ENCODE peak calls at places on chromosomes 2 and 18, in five cellular contexts. N is AG09319, D is colonic mucosa, X is GM12865, E is endothelial cell. I is an unnamed sample.

GRCh38 chr2:176079285-176079830 is 4.4 kb downstream of the EVX2 start:
- DNase-seq in D (no peak), N (no peak), E (no peak), X (no peak), I (no peak)

GRCh38 chr2:44615950-44616518 is 254.3 kb downstream of the CAMKMT start:
- DNase-seq in D (no peak), N (no peak), E (no peak), X (peak; percentile 18), I (no peak)

GRCh38 chr18:46222093-46222492 is 117.9 kb downstream of the HAUS1 start:
- DNase-seq in E (no peak), N (no peak), X (no peak), D (no peak), I (no peak)

GRCh38 chr2:202778217-202778616 is 93.3 kb downstream of the ICA1L start:
- DNase-seq in N (no peak), X (no peak), E (no peak), D (no peak), I (no peak)

GRCh38 chr2:14530506-14530905 is 102.0 kb upstream of the LRATD1 start:
- DNase-seq in D (no peak), E (no peak), N (no peak), X (no peak), I (no peak)

GRCh38 chr2:80288576-80288975 is 16.0 kb downstream of the LRRTM1 start:
- DNase-seq in E (no peak), D (no peak), N (no peak), X (no peak), I (no peak)

GRCh38 chr2:12982149-12982584 is 265.4 kb downstream of the TRIB2 start:
- DNase-seq in X (no peak), N (peak; percentile 27), E (no peak), D (no peak), I (peak; percentile 89)

GRCh38 chr2:226117506-226118065 is 682.0 kb downstream of the IRS1 start:
- DNase-seq in D (no peak), N (no peak), X (no peak), E (no peak), I (no peak)

GRCh38 chr2:237964578-237965404 is 2.0 kb upstream of the UBE2F start:
- DNase-seq in X (no peak), D (peak; percentile 52), N (no peak), E (no peak), I (no peak)

GRCh38 chr2:238938460-238939055 is 90.7 kb downstream of the TWIST2 start:
- DNase-seq in D (peak; percentile 66), E (peak; percentile 1), X (no peak), N (peak; percentile 97), I (peak; percentile 91)

GRCh38 chr2:128354731-128355470 is 36.2 kb upstream of the HS6ST1 start:
- DNase-seq in X (no peak), N (no peak), D (no peak), E (no peak), I (no peak)

GRCh38 chr18:57621252-57621607 is 406 bp downstream of the NARS1 start:
- DNase-seq in E (peak; percentile 36), D (no peak), X (no peak), N (no peak), I (no peak)

GRCh38 chr18:54127759-54128378 is 96.6 kb downstream of the MBD2 start:
- DNase-seq in N (no peak), X (peak; percentile 66), D (peak; percentile 31), E (peak; percentile 63), I (no peak)

GRCh38 chr18:74063023-74063422 is 84.6 kb downstream of the FBXO15 start:
- DNase-seq in E (no peak), X (peak; percentile 9), N (no peak), D (no peak), I (no peak)

GRCh38 chr2:233161730-233162129 is 89.7 kb upstream of the ATG16L1 start:
- DNase-seq in E (no peak), N (no peak), D (no peak), X (no peak), I (no peak)

DNA sequence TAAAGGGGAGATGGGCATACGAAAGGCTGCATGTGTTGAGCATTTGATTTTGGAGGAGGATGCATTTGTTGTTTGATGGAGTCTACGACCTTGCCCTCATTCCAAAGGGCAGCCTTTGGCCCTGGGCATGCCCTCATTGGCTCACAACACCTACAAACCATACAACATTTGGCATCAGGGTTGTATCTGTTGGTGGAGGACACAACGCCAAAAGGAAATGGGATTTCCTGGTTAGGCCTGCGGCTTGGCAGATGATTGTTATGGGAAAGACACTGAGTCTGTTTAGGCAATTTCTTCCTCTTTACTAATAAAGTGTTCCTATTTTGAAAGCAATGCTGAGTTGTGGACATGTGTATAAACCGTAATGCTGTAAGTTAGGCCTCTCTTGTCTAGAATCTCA is 246.9 kb downstream of the LDLRAD4 start:
- DNase-seq in D (no peak), X (no peak), E (no peak), N (no peak), I (no peak)
- TF ChIP-seq CTCF in D (no peak), X (no peak), E (no peak), N (no peak), I (no peak)

GRCh38 chr2:221100467-221101089 is 471.5 kb downstream of the EPHA4 start:
- DNase-seq in N (no peak), E (no peak), X (no peak), D (no peak), I (no peak)
- TF ChIP-seq CTCF in N (peak; percentile 15), E (no peak), X (no peak), D (no peak), I (peak; percentile 24)

GRCh38 chr2:62941413-62941812 is 109.2 kb upstream of the OTX1 start:
- DNase-seq in D (no peak), N (no peak), X (no peak), E (no peak), I (no peak)
- TF ChIP-seq CTCF in D (no peak), N (no peak), X (no peak), E (no peak), I (no peak)

GRCh38 chr2:119253760-119254600 is 30.3 kb downstream of the STEAP3 start:
- DNase-seq in X (no peak), E (no peak), N (no peak), D (no peak), I (no peak)
- TF ChIP-seq CTCF in X (no peak), E (no peak), N (no peak), D (no peak), I (no peak)

GRCh38 chr2:96860065-96861029 is 2.5 kb upstream of the ANKRD39 start:
- DNase-seq in N (no peak), D (no peak), X (no peak), E (no peak), I (no peak)

GRCh38 chr2:96861074-96861473 is 3.3 kb upstream of the ANKRD39 start:
- DNase-seq in X (no peak), E (no peak), N (no peak), D (no peak), I (no peak)

GRCh38 chr2:96859338-96859649 is 1.5 kb upstream of the ANKRD39 start:
- DNase-seq in E (no peak), X (no peak), N (no peak), D (peak; percentile 51), I (no peak)

GRCh38 chr2:96856776-96857673 is 791 bp downstream of the ANKRD39 start:
- DNase-seq in E (no peak), D (peak; percentile 58), X (peak; percentile 58), N (no peak), I (no peak)

DNA sequence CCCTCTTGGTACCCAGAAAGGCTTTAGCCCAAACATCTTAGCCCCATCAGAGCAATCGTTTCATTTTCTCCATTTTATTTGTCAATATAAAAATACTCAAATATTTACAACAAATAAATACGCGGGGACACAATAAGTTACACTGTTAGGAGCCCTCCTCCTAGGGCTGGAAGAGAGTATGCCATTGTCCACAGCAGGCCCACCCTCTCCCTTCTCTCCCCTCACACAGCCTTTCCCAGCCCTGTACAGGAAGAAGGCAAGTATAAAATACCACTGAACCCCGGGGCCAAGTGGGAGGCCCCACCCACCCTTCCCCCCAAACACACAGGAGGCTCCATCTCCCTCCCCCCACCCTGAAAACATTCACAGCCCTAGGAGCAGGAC is 1.9 kb upstream of the ANKRD39 start:
- DNase-seq in E (no peak), N (no peak), X (no peak), D (no peak), I (no peak)
- TF ChIP-seq CTCF in E (no peak), N (no peak), X (no peak), D (no peak), I (no peak)

GRCh38 chr2:70995227-70995729 is 605 bp upstream of the TEX261 start:
- DNase-seq in N (no peak), E (no peak), X (peak; percentile 74), D (peak; percentile 70), I (peak; percentile 16)
- TF ChIP-seq CTCF in N (peak; percentile 28), E (no peak), X (peak; percentile 47), D (no peak), I (peak; percentile 28)

GRCh38 chr18:21132398-21132918 is 20.8 kb upstream of the ROCK1 start:
- DNase-seq in D (no peak), X (no peak), E (no peak), N (no peak), I (no peak)

GRCh38 chr18:21131698-21132230 is 20.2 kb upstream of the ROCK1 start:
- DNase-seq in E (no peak), D (no peak), X (no peak), N (no peak), I (no peak)

GRCh38 chr18:21129586-21130216 is 18.1 kb upstream of the ROCK1 start:
- DNase-seq in E (no peak), D (no peak), N (peak; percentile 67), X (no peak), I (no peak)

DNA sequence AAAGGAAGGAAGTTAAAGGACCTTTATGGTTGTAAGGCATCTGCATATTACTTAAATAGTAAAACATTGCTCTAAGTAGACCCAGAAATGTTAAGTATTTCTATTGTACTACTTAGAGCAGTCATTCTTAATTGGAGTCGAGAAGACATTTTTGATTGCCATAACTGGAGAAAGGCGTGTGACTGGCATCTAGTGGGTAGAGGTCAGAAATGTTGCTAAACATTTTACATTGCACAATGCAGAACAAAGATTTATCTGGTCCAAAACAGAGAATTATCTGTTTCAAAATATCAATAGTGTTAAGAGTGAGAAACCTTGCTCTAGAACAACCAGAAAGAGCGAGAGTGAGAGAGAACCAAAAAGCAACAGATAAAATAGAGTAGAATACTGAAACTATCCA is 23.3 kb upstream of the ROCK1 start:
- DNase-seq in E (no peak), X (peak; percentile 23), N (no peak), D (no peak), I (no peak)
- TF ChIP-seq CTCF in E (no peak), X (peak; percentile 32), N (peak; percentile 19), D (no peak), I (peak; percentile 16)

I was measured in HFF-Myc.